ENCODE peak calls at places on chromosomes 6 and 20, in eight cellular contexts. One of them, this sample, is unnamed.

GRCh38 chr6:144346719-144347446 is 61.7 kb downstream of the UTRN start:
- DNase-seq in NCI-H1105: no peak
- DNase-seq in NCI-H1436 treated with DMSO at 0.1 percent for 48 hours: no peak
- DNase-seq in thoracic aorta: no peak
- DNase-seq in midbrain: no peak
- DNase-seq in PC-9: peak
- DNase-seq in T-helper 2 cell: no peak
- DNase-seq in activated T-cell treated with anti-CD3 and anti-CD28 coated beads for 1 hour: no peak
- DNase-seq in this sample: peak

GRCh38 chr20:47067776-47068175 is 173.1 kb downstream of the EYA2 start:
- DNase-seq in NCI-H1105: no peak
- DNase-seq in NCI-H1436 treated with DMSO at 0.1 percent for 48 hours: no peak
- DNase-seq in thoracic aorta: no peak
- DNase-seq in midbrain: no peak
- DNase-seq in PC-9: no peak
- DNase-seq in T-helper 2 cell: no peak
- DNase-seq in activated T-cell treated with anti-CD3 and anti-CD28 coated beads for 1 hour: no peak
- DNase-seq in this sample: no peak

GRCh38 chr6:30124391-30124790 is 11.5 kb upstream of the TRIM31 start:
- DNase-seq in NCI-H1105: no peak
- DNase-seq in NCI-H1436 treated with DMSO at 0.1 percent for 48 hours: no peak
- DNase-seq in thoracic aorta: no peak
- DNase-seq in midbrain: peak
- DNase-seq in PC-9: no peak
- DNase-seq in T-helper 2 cell: no peak
- DNase-seq in activated T-cell treated with anti-CD3 and anti-CD28 coated beads for 1 hour: no peak
- DNase-seq in this sample: no peak

GRCh38 chr6:166351715-166352285 is 9.5 kb upstream of the SFT2D1 start:
- DNase-seq in NCI-H1105: peak
- DNase-seq in NCI-H1436 treated with DMSO at 0.1 percent for 48 hours: peak
- DNase-seq in thoracic aorta: no peak
- DNase-seq in midbrain: peak
- DNase-seq in PC-9: no peak
- DNase-seq in T-helper 2 cell: no peak
- DNase-seq in activated T-cell treated with anti-CD3 and anti-CD28 coated beads for 1 hour: no peak
- DNase-seq in this sample: peak

GRCh38 chr6:144659735-144660246 is 374.7 kb downstream of the UTRN start:
- DNase-seq in NCI-H1105: no peak
- DNase-seq in NCI-H1436 treated with DMSO at 0.1 percent for 48 hours: no peak
- DNase-seq in thoracic aorta: no peak
- DNase-seq in midbrain: no peak
- DNase-seq in PC-9: no peak
- DNase-seq in T-helper 2 cell: no peak
- DNase-seq in activated T-cell treated with anti-CD3 and anti-CD28 coated beads for 1 hour: no peak
- DNase-seq in this sample: no peak

GRCh38 chr6:69758214-69758613 is 38.6 kb downstream of the LMBRD1 start:
- DNase-seq in NCI-H1105: no peak
- DNase-seq in NCI-H1436 treated with DMSO at 0.1 percent for 48 hours: no peak
- DNase-seq in thoracic aorta: no peak
- DNase-seq in midbrain: no peak
- DNase-seq in PC-9: no peak
- DNase-seq in T-helper 2 cell: no peak
- DNase-seq in activated T-cell treated with anti-CD3 and anti-CD28 coated beads for 1 hour: no peak
- DNase-seq in this sample: no peak

GRCh38 chr20:19757973-19758887 is at the start of gene RIN2:
- DNase-seq in NCI-H1105: peak
- DNase-seq in NCI-H1436 treated with DMSO at 0.1 percent for 48 hours: peak
- DNase-seq in thoracic aorta: peak
- DNase-seq in midbrain: peak
- DNase-seq in PC-9: peak
- DNase-seq in T-helper 2 cell: no peak
- DNase-seq in activated T-cell treated with anti-CD3 and anti-CD28 coated beads for 1 hour: no peak
- DNase-seq in this sample: peak

GRCh38 chr20:48761914-48762313 is 65.9 kb downstream of the PREX1 start:
- DNase-seq in NCI-H1105: no peak
- DNase-seq in NCI-H1436 treated with DMSO at 0.1 percent for 48 hours: no peak
- DNase-seq in thoracic aorta: no peak
- DNase-seq in midbrain: no peak
- DNase-seq in PC-9: no peak
- DNase-seq in T-helper 2 cell: no peak
- DNase-seq in activated T-cell treated with anti-CD3 and anti-CD28 coated beads for 1 hour: no peak
- DNase-seq in this sample: no peak

GRCh38 chr6:14501914-14502313 is 384.3 kb downstream of the CD83 start:
- DNase-seq in NCI-H1105: no peak
- DNase-seq in NCI-H1436 treated with DMSO at 0.1 percent for 48 hours: no peak
- DNase-seq in thoracic aorta: no peak
- DNase-seq in midbrain: no peak
- DNase-seq in PC-9: no peak
- DNase-seq in T-helper 2 cell: no peak
- DNase-seq in activated T-cell treated with anti-CD3 and anti-CD28 coated beads for 1 hour: no peak
- DNase-seq in this sample: peak

GRCh38 chr20:25372584-25373336 is 17.9 kb downstream of the ABHD12 start:
- DNase-seq in NCI-H1105: no peak
- DNase-seq in NCI-H1436 treated with DMSO at 0.1 percent for 48 hours: no peak
- DNase-seq in thoracic aorta: no peak
- DNase-seq in midbrain: no peak
- DNase-seq in PC-9: peak
- DNase-seq in T-helper 2 cell: no peak
- DNase-seq in activated T-cell treated with anti-CD3 and anti-CD28 coated beads for 1 hour: no peak
- DNase-seq in this sample: peak

GRCh38 chr6:3838992-3839867 is 9.9 kb upstream of the FAM50B start:
- DNase-seq in NCI-H1105: no peak
- DNase-seq in NCI-H1436 treated with DMSO at 0.1 percent for 48 hours: no peak
- DNase-seq in thoracic aorta: no peak
- DNase-seq in midbrain: no peak
- DNase-seq in PC-9: no peak
- DNase-seq in T-helper 2 cell: no peak
- DNase-seq in activated T-cell treated with anti-CD3 and anti-CD28 coated beads for 1 hour: no peak
- DNase-seq in this sample: no peak

GRCh38 chr6:13194852-13195251 is 133.5 kb downstream of the TBC1D7 start:
- DNase-seq in NCI-H1105: no peak
- DNase-seq in NCI-H1436 treated with DMSO at 0.1 percent for 48 hours: no peak
- DNase-seq in thoracic aorta: no peak
- DNase-seq in midbrain: peak
- DNase-seq in PC-9: no peak
- DNase-seq in T-helper 2 cell: no peak
- DNase-seq in activated T-cell treated with anti-CD3 and anti-CD28 coated beads for 1 hour: no peak
- DNase-seq in this sample: peak